ENCODE peak calls at places on chromosomes 7 and 10, in four cellular contexts. O, H, W and E are unnamed samples. For H3K4me1, the result is how much of the 10 kb centered on the place peaks cover.

GRCh38 chr10:48444861-48445841 is 138.7 kb downstream of the MAPK8 start:
- DNase-seq in W (no peak), H (no peak), O (no peak), E (no peak)

GRCh38 chr7:71155236-71155635 is 23.3 kb downstream of the GALNT17 start:
- DNase-seq in O (no peak), W (no peak), H (no peak), E (no peak)

GRCh38 chr10:16381083-16381482 is 55.7 kb upstream of the PTER start:
- DNase-seq in H (no peak), O (no peak), W (no peak), E (no peak)

GRCh38 chr10:116538461-116538860 is 7.3 kb upstream of the PNLIP start:
- DNase-seq in H (no peak), W (peak), O (no peak), E (no peak)

GRCh38 chr7:123024989-123025758 is 29.7 kb upstream of the TAS2R16 start:
- DNase-seq in H (no peak), W (no peak), O (no peak), E (no peak)

GRCh38 chr10:19628767-19629443 is 187.3 kb upstream of the PLXDC2 start:
- DNase-seq in H (no peak), W (no peak), O (no peak), E (no peak)

GRCh38 chr7:132065973-132066611 is 509.7 kb upstream of the PODXL start:
- DNase-seq in W (no peak), H (no peak), O (no peak), E (no peak)

GRCh38 chr10:26467639-26468038 is 29.5 kb downstream of the APBB1IP start:
- DNase-seq in O (no peak), H (no peak), W (no peak), E (no peak)

GRCh38 chr10:43694526-43694925 is 45.8 kb upstream of the ZNF32 start:
- DNase-seq in H (no peak), W (no peak), O (no peak), E (no peak)

GRCh38 chr10:76939862-76940495 is 697.6 kb downstream of the KCNMA1 start:
- DNase-seq in O (no peak), H (no peak), W (no peak), E (no peak)

GRCh38 chr7:156892086-156892800 is 740 bp downstream of the LMBR1 start:
- DNase-seq in W (no peak), O (peak), H (peak), E (peak)

GRCh38 chr7:3000566-3000965 is 43.1 kb downstream of the CARD11 start:
- DNase-seq in W (no peak), O (no peak), H (no peak), E (no peak)

GRCh38 chr7:131068604-131069021 is 259.1 kb upstream of the MKLN1 start:
- DNase-seq in O (no peak), W (peak), H (no peak), E (no peak)

GRCh38 chr7:151014950-151015349 is 9.3 kb downstream of the ATG9B start:
- DNase-seq in H (no peak), W (no peak), O (peak), E (no peak)

GRCh38 chr10:101018600-101019439 is 12.1 kb downstream of the PDZD7 start:
- DNase-seq in O (peak), W (peak), H (peak), E (peak)

GRCh38 chr10:71985542-71986250 is 21.5 kb downstream of the CHST3 start:
- DNase-seq in W (peak), H (no peak), O (no peak), E (peak)

GRCh38 chr7:65976659-65977196 is 5.3 kb downstream of the GUSB start:
- DNase-seq in W (no peak), H (no peak), O (no peak), E (no peak)

GRCh38 chr10:31582365-31583052 is 263.5 kb downstream of the ZEB1 start:
- DNase-seq in H (no peak), O (no peak), W (peak), E (peak)

GRCh38 chr7:48875300-48875916 is 48.9 kb upstream of the CDC14C start:
- DNase-seq in O (no peak), H (peak), W (no peak), E (peak)

GRCh38 chr10:49349390-49349789 is 46.5 kb downstream of the DRGX start:
- DNase-seq in O (no peak), H (no peak), W (no peak), E (no peak)

GRCh38 chr7:144384071-144384470 is 19.4 kb downstream of the NOBOX start:
- DNase-seq in W (no peak), H (no peak), O (no peak), E (no peak)

GRCh38 chr7:39650676-39651075 is 27.3 kb downstream of the RALA start:
- DNase-seq in O (no peak), W (peak), H (peak), E (no peak)

GRCh38 chr7:132596588-132596987 is 20.3 kb upstream of the PLXNA4 start:
- DNase-seq in H (no peak), O (no peak), W (no peak), E (no peak)

GRCh38 chr10:124732931-124733536 is 11.1 kb downstream of the FAM53B start:
- DNase-seq in O (peak), H (peak), W (peak), E (peak)

GRCh38 chr10:121597504-121598241 is 571 bp downstream of the FGFR2 start:
- DNase-seq in H (peak), O (no peak), W (no peak), E (peak)

GRCh38 chr10:131081386-131081785 is 230.1 kb downstream of the TCERG1L start:
- DNase-seq in O (no peak), H (no peak), W (no peak), E (no peak)

GRCh38 chr10:132486539-132487121 is 51.0 kb upstream of the INPP5A start:
- DNase-seq in H (peak), W (no peak), O (no peak), E (peak)

GRCh38 chr10:21524526-21525366 is 736 bp downstream of the SKIDA1 start:
- DNase-seq in W (peak), O (no peak), H (no peak), E (peak)

GRCh38 chr10:133076274-133077038 is 11.3 kb upstream of the ADGRA1 start:
- DNase-seq in O (no peak), H (no peak), W (no peak), E (no peak)

GRCh38 chr10:103663802-103664201 is 170.3 kb downstream of the NEURL1 start:
- DNase-seq in H (peak), W (no peak), O (no peak), E (peak)

GRCh38 chr10:72831696-72832355 is 61.7 kb upstream of the OIT3 start:
- DNase-seq in H (no peak), W (peak), O (no peak), E (no peak)

GRCh38 chr7:45920543-45921380 is at the start of gene IGFBP3:
- DNase-seq in O (peak), W (peak), H (peak), E (peak)

GRCh38 chr10:114552050-114552449 is 106.0 kb downstream of the ABLIM1 start:
- DNase-seq in H (no peak), W (no peak), O (no peak), E (no peak)
- H3K4me1 ChIP-seq in H (under half), W (under half), O (under half), E (under half)

GRCh38 chr7:26656735-26657134 is 207.7 kb downstream of the SKAP2 start:
- DNase-seq in W (no peak), H (no peak), O (no peak), E (no peak)
- H3K4me1 ChIP-seq in W (under half), H (under half), O (under half), E (under half)

GRCh38 chr10:4403638-4404252 is 422.3 kb upstream of the AKR1E2 start:
- DNase-seq in W (no peak), O (no peak), H (no peak), E (no peak)
- H3K4me1 ChIP-seq in W (under half), O (under half), H (under half), E (under half)

GRCh38 chr7:98116656-98117461 is 10.2 kb downstream of the LMTK2 start:
- DNase-seq in W (peak), O (no peak), H (no peak), E (no peak)

GRCh38 chr7:98119257-98119918 is 12.7 kb downstream of the LMTK2 start:
- DNase-seq in O (no peak), W (peak), H (no peak), E (no peak)

GRCh38 chr7:98112077-98112476 is 5.4 kb downstream of the LMTK2 start:
- DNase-seq in H (no peak), W (no peak), O (no peak), E (no peak)

GRCh38 chr7:98120559-98120958 is 13.9 kb downstream of the LMTK2 start:
- DNase-seq in O (no peak), W (no peak), H (no peak), E (no peak)

DNA sequence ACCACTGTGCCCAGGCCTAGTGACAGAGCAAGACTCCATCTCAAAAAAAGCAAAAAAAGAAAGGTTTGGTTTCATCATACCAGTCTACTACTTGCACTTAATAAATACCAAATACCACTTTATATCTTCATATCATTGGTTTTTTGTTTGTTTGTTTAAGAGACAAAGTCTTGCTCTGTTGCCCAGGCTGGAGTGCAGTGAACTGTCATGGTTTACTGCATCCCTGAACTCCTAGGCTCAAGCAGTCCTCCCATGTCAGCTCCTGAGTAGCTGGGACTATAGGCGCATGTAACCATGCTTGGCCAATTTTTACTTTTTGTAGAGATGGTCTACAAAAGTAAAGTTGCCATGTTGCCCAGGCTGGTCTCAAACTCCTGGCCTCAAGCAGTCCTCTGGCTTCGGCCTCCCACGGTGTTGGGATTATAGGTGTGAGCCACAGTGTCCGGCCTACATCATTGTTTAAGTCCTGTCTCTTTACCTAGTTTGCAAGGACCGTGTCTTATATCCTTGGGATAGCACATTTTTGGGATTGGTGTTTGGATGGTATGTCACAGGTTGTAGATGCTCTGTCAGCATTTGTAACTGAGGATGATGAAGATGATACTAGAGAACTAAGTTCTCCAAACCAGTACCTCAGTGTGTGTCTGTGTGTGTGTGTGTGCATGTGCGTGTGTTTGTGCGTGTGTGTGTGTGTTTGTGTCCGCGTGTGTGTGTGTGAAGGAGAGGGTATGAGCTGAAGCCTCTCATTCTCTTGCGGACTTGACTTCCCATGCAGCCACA is 9.3 kb downstream of the LMTK2 start:
- DNase-seq in W (no peak), H (no peak), O (no peak), E (no peak)
- H3K4me1 ChIP-seq in W (under half), H (under half), O (under half), E (under half)

DNA sequence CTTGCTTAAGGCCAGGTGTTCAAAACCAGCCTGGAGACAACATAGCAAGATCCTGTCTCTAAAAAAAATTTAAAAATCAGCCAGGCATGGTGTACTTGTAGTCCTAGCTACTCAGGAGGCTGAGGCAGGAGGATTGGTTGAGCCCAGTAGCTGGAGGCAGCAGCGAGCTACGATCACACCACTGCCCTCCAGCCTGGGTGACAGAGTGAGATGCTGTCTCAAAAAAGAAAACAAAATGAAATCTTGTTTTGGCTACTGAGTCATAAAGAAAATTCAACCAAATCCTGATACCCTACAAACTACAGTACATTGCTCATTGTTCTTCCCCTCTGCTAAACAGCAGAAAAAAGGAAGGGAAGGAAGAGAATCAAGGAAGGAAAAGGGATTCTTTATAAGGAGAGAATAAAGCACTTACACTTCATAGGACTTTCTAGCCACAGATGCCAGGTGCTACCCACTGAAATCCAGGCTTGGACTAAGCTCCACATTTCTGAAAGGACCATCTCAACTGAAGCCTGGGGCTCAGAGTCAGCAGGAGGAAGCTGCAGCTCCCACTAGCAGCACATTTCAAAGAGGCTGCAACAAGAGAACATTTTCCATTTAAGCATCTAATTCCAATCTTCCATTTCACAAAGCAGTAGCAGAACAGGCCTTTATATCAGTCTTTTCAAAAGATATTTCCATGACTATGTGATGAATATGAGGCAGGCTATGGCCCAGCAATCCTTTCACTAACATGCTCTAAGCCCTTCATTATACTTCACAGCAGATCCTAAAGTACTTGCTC is 13.6 kb downstream of the TNPO3 start:
- DNase-seq in H (no peak), O (no peak), W (no peak), E (no peak)
- H3K4me1 ChIP-seq in H (under half), O (under half), W (under half), E (under half)